ENCODE peak calls at places on chromosome 3, in ten cellular contexts. One of them, this sample, is unnamed.

GRCh38 chr3:167854846-167855245 is 119.3 kb downstream of the SERPINI1 start:
- DNase-seq in dorsolateral prefrontal cortex: no peak
- DNase-seq in heart left ventricle: no peak
- DNase-seq in fibroblast of pulmonary artery: no peak
- DNase-seq in AG04450: no peak
- DNase-seq in tibial artery: no peak
- DNase-seq in right lobe of liver: no peak
- DNase-seq in GM06990: no peak
- DNase-seq in psoas muscle: no peak
- DNase-seq in neural progenitor cell: no peak
- DNase-seq in this sample: no peak

GRCh38 chr3:187997490-187997889 is 156.5 kb upstream of the LPP start:
- DNase-seq in right lobe of liver: no peak
- DNase-seq in tibial artery: no peak
- DNase-seq in neural progenitor cell: no peak
- DNase-seq in fibroblast of pulmonary artery: no peak
- DNase-seq in psoas muscle: no peak
- DNase-seq in GM06990: no peak
- DNase-seq in AG04450: no peak
- DNase-seq in dorsolateral prefrontal cortex: no peak
- DNase-seq in heart left ventricle: no peak
- DNase-seq in this sample: peak

GRCh38 chr3:107752202-107752990 is 229.6 kb downstream of the BBX start:
- DNase-seq in neural progenitor cell: peak
- DNase-seq in heart left ventricle: no peak
- DNase-seq in GM06990: no peak
- DNase-seq in AG04450: no peak
- DNase-seq in fibroblast of pulmonary artery: peak
- DNase-seq in right lobe of liver: no peak
- DNase-seq in dorsolateral prefrontal cortex: no peak
- DNase-seq in psoas muscle: no peak
- DNase-seq in tibial artery: no peak
- DNase-seq in this sample: peak

GRCh38 chr3:56862352-56863062 is 60.8 kb upstream of the ARHGEF3 start:
- DNase-seq in heart left ventricle: no peak
- DNase-seq in neural progenitor cell: no peak
- DNase-seq in dorsolateral prefrontal cortex: peak
- DNase-seq in right lobe of liver: no peak
- DNase-seq in psoas muscle: no peak
- DNase-seq in tibial artery: no peak
- DNase-seq in GM06990: peak
- DNase-seq in fibroblast of pulmonary artery: peak
- DNase-seq in AG04450: no peak
- DNase-seq in this sample: peak

GRCh38 chr3:167938516-167938915 is 157.2 kb downstream of the GOLIM4 start:
- DNase-seq in tibial artery: no peak
- DNase-seq in right lobe of liver: no peak
- DNase-seq in dorsolateral prefrontal cortex: no peak
- DNase-seq in GM06990: no peak
- DNase-seq in psoas muscle: no peak
- DNase-seq in AG04450: no peak
- DNase-seq in heart left ventricle: no peak
- DNase-seq in neural progenitor cell: no peak
- DNase-seq in fibroblast of pulmonary artery: no peak
- DNase-seq in this sample: no peak

GRCh38 chr3:30689202-30689641 is 82.8 kb downstream of the TGFBR2 start:
- DNase-seq in fibroblast of pulmonary artery: peak
- DNase-seq in dorsolateral prefrontal cortex: no peak
- DNase-seq in tibial artery: peak
- DNase-seq in GM06990: no peak
- DNase-seq in AG04450: no peak
- DNase-seq in psoas muscle: no peak
- DNase-seq in neural progenitor cell: no peak
- DNase-seq in heart left ventricle: peak
- DNase-seq in right lobe of liver: no peak
- DNase-seq in this sample: peak

GRCh38 chr3:167892204-167892603 is 156.7 kb downstream of the SERPINI1 start:
- DNase-seq in AG04450: no peak
- DNase-seq in GM06990: no peak
- DNase-seq in dorsolateral prefrontal cortex: no peak
- DNase-seq in heart left ventricle: no peak
- DNase-seq in right lobe of liver: no peak
- DNase-seq in fibroblast of pulmonary artery: no peak
- DNase-seq in psoas muscle: no peak
- DNase-seq in neural progenitor cell: no peak
- DNase-seq in tibial artery: no peak
- DNase-seq in this sample: no peak

GRCh38 chr3:30006111-30006510 is 600.3 kb upstream of the TGFBR2 start:
- DNase-seq in GM06990: no peak
- DNase-seq in AG04450: no peak
- DNase-seq in heart left ventricle: no peak
- DNase-seq in neural progenitor cell: no peak
- DNase-seq in tibial artery: no peak
- DNase-seq in psoas muscle: no peak
- DNase-seq in right lobe of liver: no peak
- DNase-seq in fibroblast of pulmonary artery: no peak
- DNase-seq in dorsolateral prefrontal cortex: no peak
- DNase-seq in this sample: peak

GRCh38 chr3:58989173-58989572 is 60.7 kb downstream of the CFAP20DC start:
- DNase-seq in tibial artery: no peak
- DNase-seq in neural progenitor cell: no peak
- DNase-seq in psoas muscle: no peak
- DNase-seq in heart left ventricle: no peak
- DNase-seq in right lobe of liver: no peak
- DNase-seq in AG04450: peak
- DNase-seq in dorsolateral prefrontal cortex: no peak
- DNase-seq in fibroblast of pulmonary artery: peak
- DNase-seq in GM06990: no peak
- DNase-seq in this sample: peak

GRCh38 chr3:9826815-9827574 is 16.8 kb downstream of the RPUSD3 start:
- DNase-seq in GM06990: no peak
- DNase-seq in AG04450: no peak
- DNase-seq in dorsolateral prefrontal cortex: no peak
- DNase-seq in fibroblast of pulmonary artery: peak
- DNase-seq in right lobe of liver: no peak
- DNase-seq in tibial artery: no peak
- DNase-seq in neural progenitor cell: peak
- DNase-seq in heart left ventricle: no peak
- DNase-seq in psoas muscle: no peak
- DNase-seq in this sample: peak

GRCh38 chr3:141368925-141369794 is 856 bp downstream of the ZBTB38 start:
- DNase-seq in tibial artery: no peak
- DNase-seq in right lobe of liver: no peak
- DNase-seq in neural progenitor cell: no peak
- DNase-seq in psoas muscle: no peak
- DNase-seq in AG04450: no peak
- DNase-seq in dorsolateral prefrontal cortex: no peak
- DNase-seq in heart left ventricle: no peak
- DNase-seq in GM06990: no peak
- DNase-seq in fibroblast of pulmonary artery: peak
- DNase-seq in this sample: peak

GRCh38 chr3:46710671-46711295 is 6.9 kb downstream of the PRSS50 start:
- DNase-seq in neural progenitor cell: no peak
- DNase-seq in fibroblast of pulmonary artery: no peak
- DNase-seq in GM06990: no peak
- DNase-seq in tibial artery: no peak
- DNase-seq in heart left ventricle: no peak
- DNase-seq in AG04450: no peak
- DNase-seq in dorsolateral prefrontal cortex: no peak
- DNase-seq in psoas muscle: no peak
- DNase-seq in right lobe of liver: no peak
- DNase-seq in this sample: no peak

GRCh38 chr3:49244589-49245205 is 32.3 kb downstream of the C3orf62 start:
- DNase-seq in GM06990: no peak
- DNase-seq in tibial artery: no peak
- DNase-seq in dorsolateral prefrontal cortex: no peak
- DNase-seq in fibroblast of pulmonary artery: no peak
- DNase-seq in psoas muscle: no peak
- DNase-seq in right lobe of liver: no peak
- DNase-seq in AG04450: no peak
- DNase-seq in neural progenitor cell: no peak
- DNase-seq in heart left ventricle: no peak
- DNase-seq in this sample: no peak

GRCh38 chr3:196232882-196233251 is 16.5 kb downstream of the SLC51A start:
- DNase-seq in right lobe of liver: no peak
- DNase-seq in dorsolateral prefrontal cortex: no peak
- DNase-seq in AG04450: no peak
- DNase-seq in psoas muscle: no peak
- DNase-seq in neural progenitor cell: no peak
- DNase-seq in tibial artery: no peak
- DNase-seq in GM06990: no peak
- DNase-seq in heart left ventricle: no peak
- DNase-seq in fibroblast of pulmonary artery: no peak
- DNase-seq in this sample: no peak

GRCh38 chr3:160312014-160312624 is 86.9 kb downstream of the C3orf80 start:
- DNase-seq in dorsolateral prefrontal cortex: no peak
- DNase-seq in psoas muscle: no peak
- DNase-seq in neural progenitor cell: no peak
- DNase-seq in tibial artery: no peak
- DNase-seq in right lobe of liver: no peak
- DNase-seq in fibroblast of pulmonary artery: no peak
- DNase-seq in AG04450: no peak
- DNase-seq in heart left ventricle: no peak
- DNase-seq in GM06990: no peak
- DNase-seq in this sample: no peak

GRCh38 chr3:184688251-184688851 is 23.5 kb downstream of the MAGEF1 start:
- DNase-seq in GM06990: no peak
- DNase-seq in right lobe of liver: no peak
- DNase-seq in psoas muscle: no peak
- DNase-seq in neural progenitor cell: no peak
- DNase-seq in dorsolateral prefrontal cortex: no peak
- DNase-seq in AG04450: peak
- DNase-seq in tibial artery: no peak
- DNase-seq in heart left ventricle: no peak
- DNase-seq in fibroblast of pulmonary artery: peak
- DNase-seq in this sample: peak
- TF ChIP-seq CTCF in GM06990: no peak
- TF ChIP-seq CTCF in right lobe of liver: no peak
- TF ChIP-seq CTCF in psoas muscle: no peak
- TF ChIP-seq CTCF in neural progenitor cell: no peak
- TF ChIP-seq CTCF in dorsolateral prefrontal cortex: no peak
- TF ChIP-seq CTCF in AG04450: no peak
- TF ChIP-seq CTCF in tibial artery: no peak
- TF ChIP-seq CTCF in heart left ventricle: no peak
- TF ChIP-seq CTCF in fibroblast of pulmonary artery: no peak
- TF ChIP-seq CTCF in this sample: no peak

GRCh38 chr3:149535395-149535685 is 60.8 kb downstream of the TM4SF4 start:
- DNase-seq in dorsolateral prefrontal cortex: no peak
- DNase-seq in tibial artery: no peak
- DNase-seq in fibroblast of pulmonary artery: no peak
- DNase-seq in psoas muscle: no peak
- DNase-seq in GM06990: no peak
- DNase-seq in neural progenitor cell: no peak
- DNase-seq in right lobe of liver: no peak
- DNase-seq in AG04450: no peak
- DNase-seq in heart left ventricle: no peak
- DNase-seq in this sample: peak
- H3K4me3 ChIP-seq in dorsolateral prefrontal cortex: no peak
- H3K4me3 ChIP-seq in tibial artery: no peak
- H3K4me3 ChIP-seq in fibroblast of pulmonary artery: no peak
- H3K4me3 ChIP-seq in psoas muscle: no peak
- H3K4me3 ChIP-seq in GM06990: no peak
- H3K4me3 ChIP-seq in neural progenitor cell: no peak
- H3K4me3 ChIP-seq in right lobe of liver: no peak
- H3K4me3 ChIP-seq in AG04450: no peak
- H3K4me3 ChIP-seq in heart left ventricle: no peak
- H3K4me3 ChIP-seq in this sample: no peak

GRCh38 chr3:83968386-83968785 is 990.4 kb upstream of the CADM2 start:
- DNase-seq in AG04450: no peak
- DNase-seq in psoas muscle: no peak
- DNase-seq in tibial artery: no peak
- DNase-seq in heart left ventricle: no peak
- DNase-seq in fibroblast of pulmonary artery: no peak
- DNase-seq in neural progenitor cell: no peak
- DNase-seq in dorsolateral prefrontal cortex: no peak
- DNase-seq in GM06990: no peak
- DNase-seq in right lobe of liver: no peak
- DNase-seq in this sample: no peak
- TF ChIP-seq CTCF in AG04450: no peak
- TF ChIP-seq CTCF in psoas muscle: no peak
- TF ChIP-seq CTCF in tibial artery: no peak
- TF ChIP-seq CTCF in heart left ventricle: no peak
- TF ChIP-seq CTCF in fibroblast of pulmonary artery: no peak
- TF ChIP-seq CTCF in neural progenitor cell: peak
- TF ChIP-seq CTCF in dorsolateral prefrontal cortex: no peak
- TF ChIP-seq CTCF in GM06990: no peak
- TF ChIP-seq CTCF in right lobe of liver: no peak
- TF ChIP-seq CTCF in this sample: no peak

GRCh38 chr3:69097407-69098086 is 12.8 kb downstream of the ARL6IP5 start:
- DNase-seq in AG04450: no peak
- DNase-seq in GM06990: no peak
- DNase-seq in tibial artery: no peak
- DNase-seq in dorsolateral prefrontal cortex: no peak
- DNase-seq in right lobe of liver: no peak
- DNase-seq in fibroblast of pulmonary artery: no peak
- DNase-seq in neural progenitor cell: no peak
- DNase-seq in psoas muscle: no peak
- DNase-seq in heart left ventricle: no peak
- DNase-seq in this sample: no peak

GRCh38 chr3:69096299-69096698 is 11.6 kb downstream of the ARL6IP5 start:
- DNase-seq in neural progenitor cell: no peak
- DNase-seq in AG04450: no peak
- DNase-seq in psoas muscle: no peak
- DNase-seq in right lobe of liver: no peak
- DNase-seq in tibial artery: no peak
- DNase-seq in dorsolateral prefrontal cortex: no peak
- DNase-seq in fibroblast of pulmonary artery: no peak
- DNase-seq in GM06990: no peak
- DNase-seq in heart left ventricle: no peak
- DNase-seq in this sample: no peak

GRCh38 chr3:69092030-69092513 is 7.3 kb downstream of the ARL6IP5 start:
- DNase-seq in fibroblast of pulmonary artery: no peak
- DNase-seq in psoas muscle: no peak
- DNase-seq in tibial artery: no peak
- DNase-seq in neural progenitor cell: peak
- DNase-seq in heart left ventricle: no peak
- DNase-seq in right lobe of liver: no peak
- DNase-seq in GM06990: peak
- DNase-seq in AG04450: no peak
- DNase-seq in dorsolateral prefrontal cortex: no peak
- DNase-seq in this sample: no peak

GRCh38 chr3:69094467-69095205 is 9.9 kb downstream of the ARL6IP5 start:
- DNase-seq in GM06990: no peak
- DNase-seq in neural progenitor cell: no peak
- DNase-seq in fibroblast of pulmonary artery: peak
- DNase-seq in dorsolateral prefrontal cortex: no peak
- DNase-seq in AG04450: no peak
- DNase-seq in heart left ventricle: no peak
- DNase-seq in tibial artery: no peak
- DNase-seq in psoas muscle: no peak
- DNase-seq in right lobe of liver: no peak
- DNase-seq in this sample: peak

DNA sequence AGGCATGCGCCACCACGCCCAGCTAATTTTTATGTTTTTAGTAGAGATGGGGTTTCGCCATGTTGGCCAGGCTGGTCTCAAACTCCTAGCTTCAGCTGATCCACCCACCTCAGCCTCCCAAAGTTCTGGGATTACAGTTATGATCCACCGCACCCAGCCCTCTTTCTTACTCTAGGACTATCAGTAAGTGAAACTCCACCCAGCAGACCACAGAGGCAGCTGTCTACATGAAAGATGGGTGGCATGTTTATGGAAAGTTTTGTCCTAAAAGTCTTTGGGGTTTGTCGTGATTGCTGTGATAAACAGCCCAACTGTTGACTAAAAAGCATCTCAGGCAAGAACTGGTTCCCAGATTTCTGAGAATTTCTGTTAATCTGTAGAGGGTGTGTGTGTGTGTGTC is 10.9 kb downstream of the ARL6IP5 start:
- DNase-seq in heart left ventricle: no peak
- DNase-seq in right lobe of liver: no peak
- DNase-seq in psoas muscle: no peak
- DNase-seq in dorsolateral prefrontal cortex: no peak
- DNase-seq in tibial artery: no peak
- DNase-seq in AG04450: no peak
- DNase-seq in fibroblast of pulmonary artery: no peak
- DNase-seq in neural progenitor cell: no peak
- DNase-seq in GM06990: no peak
- DNase-seq in this sample: no peak
- H3K4me3 ChIP-seq in heart left ventricle: no peak
- H3K4me3 ChIP-seq in right lobe of liver: no peak
- H3K4me3 ChIP-seq in psoas muscle: no peak
- H3K4me3 ChIP-seq in dorsolateral prefrontal cortex: no peak
- H3K4me3 ChIP-seq in tibial artery: no peak
- H3K4me3 ChIP-seq in AG04450: no peak
- H3K4me3 ChIP-seq in fibroblast of pulmonary artery: no peak
- H3K4me3 ChIP-seq in neural progenitor cell: no peak
- H3K4me3 ChIP-seq in GM06990: no peak
- H3K4me3 ChIP-seq in this sample: no peak